ENCODE peak calls at places on chromosome 18, in four cellular contexts. X is prostate gland, D is IMR-90, P is NB4. F is an unnamed sample.

GRCh38 chr18:75395137-75395536 is 32.4 kb downstream of the SMIM21 start:
- DNase-seq in D (no peak), P (no peak), X (no peak), F (no peak)

GRCh38 chr18:47881752-47882455 is 48.6 kb downstream of the SMAD2 start:
- DNase-seq in D (peak; percentile 61), P (no peak), X (no peak), F (peak; percentile 87)

GRCh38 chr18:79583984-79584401 is 95.6 kb upstream of the CTDP1 start:
- DNase-seq in P (no peak), D (no peak), X (no peak), F (no peak)

GRCh38 chr18:77209587-77209986 is 40.1 kb upstream of the GALR1 start:
- DNase-seq in D (peak; percentile 90), X (no peak), P (peak; percentile 18), F (peak; percentile 27)

GRCh38 chr18:10388380-10388779 is 66.1 kb upstream of the APCDD1 start:
- DNase-seq in P (no peak), X (no peak), D (no peak), F (no peak)

GRCh38 chr18:41753826-41754225 is 201.2 kb upstream of the PIK3C3 start:
- DNase-seq in D (peak; percentile 24), X (no peak), P (no peak), F (no peak)

GRCh38 chr18:53944721-53945120 is 279.7 kb downstream of the MBD2 start:
- DNase-seq in P (peak; percentile 18), X (no peak), D (no peak), F (no peak)

GRCh38 chr18:40159141-40160017 is 1795.7 kb upstream of the PIK3C3 start:
- DNase-seq in D (peak; percentile 40), P (peak; percentile 38), X (no peak), F (peak; percentile 78)

GRCh38 chr18:56807883-56808282 is 156.7 kb downstream of the WDR7 start:
- DNase-seq in X (no peak), D (no peak), P (no peak), F (no peak)

GRCh38 chr18:32276896-32277295 is 87.1 kb downstream of the MEP1B start:
- DNase-seq in D (no peak), X (no peak), P (no peak), F (no peak)

GRCh38 chr18:2536063-2536462 is 35.2 kb downstream of the METTL4 start:
- DNase-seq in D (no peak), X (no peak), P (no peak), F (no peak)

GRCh38 chr18:12282436-12283039 is 25.5 kb upstream of the TUBB6 start:
- DNase-seq in X (no peak), D (peak; percentile 93), P (no peak), F (peak; percentile 78)

GRCh38 chr18:73841661-73842060 is 306.0 kb downstream of the FBXO15 start:
- DNase-seq in X (no peak), P (no peak), D (no peak), F (peak; percentile 17)

GRCh38 chr18:8930990-8931648 is 171.4 kb upstream of the NDUFV2 start:
- DNase-seq in X (no peak), D (no peak), P (no peak), F (no peak)

GRCh38 chr18:12034241-12035100 is 53.2 kb downstream of the IMPA2 start:
- DNase-seq in X (no peak), P (peak; percentile 21), D (no peak), F (no peak)

GRCh38 chr18:8706981-8707940 is 1.9 kb downstream of the MTCL1 start:
- DNase-seq in D (peak; percentile 73), X (peak; percentile 32), P (no peak), F (peak; percentile 75)

GRCh38 chr18:48314694-48315093 is 94.5 kb downstream of the ZBTB7C start:
- DNase-seq in X (no peak), P (no peak), D (no peak), F (no peak)

GRCh38 chr18:45370190-45371010 is 244.9 kb upstream of the SLC14A2 start:
- DNase-seq in P (no peak), X (no peak), D (no peak), F (peak; percentile 43)

GRCh38 chr18:79738041-79738461 is 58.4 kb downstream of the CTDP1 start:
- DNase-seq in X (no peak), D (no peak), P (no peak), F (no peak)

GRCh38 chr18:47403949-47404348 is 152.5 kb upstream of the SKOR2 start:
- DNase-seq in D (no peak), X (no peak), P (no peak), F (no peak)

GRCh38 chr18:54163458-54163857 is 61.0 kb downstream of the MBD2 start:
- DNase-seq in X (no peak), P (no peak), D (peak; percentile 13), F (no peak)

GRCh38 chr18:72544092-72544886 is at the start of gene CBLN2:
- DNase-seq in X (peak; percentile 56), P (peak; percentile 72), D (peak; percentile 18), F (peak; percentile 74)
- H3K4me3 ChIP-seq in X (peak within 1 kb of the TSS; percentile 0), P (no peak within 1 kb of the TSS), D (no peak within 1 kb of the TSS), F (peak within 1 kb of the TSS; percentile 37)

GRCh38 chr18:67467188-67467587 is 49.3 kb downstream of the DSEL start:
- DNase-seq in D (no peak), X (no peak), P (no peak), F (no peak)
- H3K4me3 ChIP-seq in D (no peak overlapping the region), X (no peak overlapping the region), P (no peak overlapping the region), F (no peak overlapping the region)

DNA sequence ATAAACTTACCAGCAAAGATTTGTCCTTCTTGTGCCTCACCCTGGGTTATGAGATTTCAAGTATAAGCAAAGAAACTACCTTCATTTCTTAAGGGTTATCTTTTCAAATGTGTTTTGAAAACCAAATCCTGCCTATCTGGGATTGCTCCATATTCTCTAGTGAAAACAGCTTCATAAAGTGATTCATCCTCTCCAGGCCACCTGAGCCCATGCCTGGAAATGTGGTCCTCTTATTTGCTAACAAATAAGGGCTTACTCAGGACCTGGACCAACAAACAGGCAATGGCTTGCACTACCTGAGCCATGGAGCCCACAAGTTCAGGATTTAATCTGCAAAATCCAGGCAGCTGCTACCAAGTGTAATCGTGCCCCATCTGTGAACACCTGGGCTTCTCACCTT is 234.4 kb upstream of the RBBP8 start:
- DNase-seq in P (no peak), X (no peak), D (no peak), F (no peak)
- H3K4me3 ChIP-seq in P (no peak overlapping the region), X (no peak overlapping the region), D (no peak overlapping the region), F (no peak overlapping the region)

DNA sequence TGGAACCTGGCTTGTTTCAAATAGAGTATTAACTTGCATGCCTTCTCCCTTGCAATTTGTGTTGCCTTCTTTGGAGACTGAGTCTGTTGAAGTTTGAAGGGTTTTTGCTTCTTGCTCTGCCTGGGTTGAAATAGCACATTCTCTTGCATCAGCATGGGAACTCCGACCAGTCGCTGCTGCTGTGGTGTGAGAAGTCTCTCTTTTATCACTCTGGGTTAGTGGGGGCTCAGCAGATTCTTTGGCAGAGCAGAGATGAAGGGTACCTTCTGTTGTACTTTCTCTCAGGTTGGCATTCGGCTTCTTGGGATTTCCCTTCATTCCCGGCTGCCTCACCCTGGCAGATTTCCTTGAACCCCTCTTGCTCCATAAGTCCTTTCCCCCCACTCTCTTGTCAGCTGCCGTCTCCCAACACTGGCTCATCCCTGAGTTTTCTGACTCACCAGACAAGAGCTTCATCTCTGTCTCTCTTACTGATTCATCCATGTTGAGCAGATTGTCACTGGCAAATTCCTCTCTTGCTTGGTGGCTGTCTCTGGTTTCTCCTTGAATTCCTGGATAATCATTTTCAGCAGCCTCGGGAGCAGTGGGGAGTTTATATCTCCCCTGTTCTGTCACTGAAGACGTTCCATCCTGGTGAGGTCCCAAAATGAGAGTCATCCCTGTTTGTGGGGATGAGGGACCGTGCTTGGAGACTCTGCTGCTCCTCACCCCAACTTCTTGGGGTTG is 49.9 kb downstream of the ALPK2 start:
- DNase-seq in P (no peak), D (peak; percentile 88), X (no peak), F (peak; percentile 70)
- H3K4me3 ChIP-seq in P (no peak overlapping the region), D (peak overlapping the region; percentile 57), X (no peak overlapping the region), F (peak overlapping the region; percentile 37)

DNA sequence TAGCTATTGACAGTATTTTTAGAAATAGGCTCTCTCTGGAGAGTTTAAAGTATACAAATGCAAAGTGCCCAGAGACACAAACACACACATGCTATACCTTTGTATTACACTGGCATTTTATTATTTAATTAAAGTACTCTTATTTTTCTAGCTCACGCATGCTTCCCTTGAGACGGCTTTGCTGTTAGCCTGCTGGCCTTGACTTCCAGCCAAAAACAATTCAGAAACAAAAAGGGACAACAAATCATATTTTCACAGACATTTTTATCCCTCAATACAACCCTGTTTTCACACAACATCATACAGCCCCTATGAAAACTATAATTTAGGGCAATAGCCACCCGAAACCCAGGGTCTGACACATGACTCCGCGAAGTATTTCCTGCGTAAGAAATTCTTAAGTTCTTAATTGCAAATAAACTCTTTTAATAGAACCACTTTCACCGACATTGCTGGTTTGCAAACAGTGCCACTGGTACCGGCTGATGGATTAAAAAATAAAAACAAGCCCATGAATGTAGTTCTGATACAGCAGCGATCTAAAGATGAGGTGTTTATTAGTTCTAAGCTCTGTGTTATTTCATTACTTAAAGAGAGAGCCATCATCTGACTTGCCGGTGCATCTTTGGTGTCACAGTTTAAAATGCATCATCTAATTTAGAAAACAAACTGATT is 185.1 kb downstream of the TCF4 start:
- DNase-seq in D (no peak), P (no peak), X (no peak), F (peak; percentile 62)
- H3K4me3 ChIP-seq in D (no peak overlapping the region), P (no peak overlapping the region), X (no peak overlapping the region), F (peak overlapping the region; percentile 59)

DNA sequence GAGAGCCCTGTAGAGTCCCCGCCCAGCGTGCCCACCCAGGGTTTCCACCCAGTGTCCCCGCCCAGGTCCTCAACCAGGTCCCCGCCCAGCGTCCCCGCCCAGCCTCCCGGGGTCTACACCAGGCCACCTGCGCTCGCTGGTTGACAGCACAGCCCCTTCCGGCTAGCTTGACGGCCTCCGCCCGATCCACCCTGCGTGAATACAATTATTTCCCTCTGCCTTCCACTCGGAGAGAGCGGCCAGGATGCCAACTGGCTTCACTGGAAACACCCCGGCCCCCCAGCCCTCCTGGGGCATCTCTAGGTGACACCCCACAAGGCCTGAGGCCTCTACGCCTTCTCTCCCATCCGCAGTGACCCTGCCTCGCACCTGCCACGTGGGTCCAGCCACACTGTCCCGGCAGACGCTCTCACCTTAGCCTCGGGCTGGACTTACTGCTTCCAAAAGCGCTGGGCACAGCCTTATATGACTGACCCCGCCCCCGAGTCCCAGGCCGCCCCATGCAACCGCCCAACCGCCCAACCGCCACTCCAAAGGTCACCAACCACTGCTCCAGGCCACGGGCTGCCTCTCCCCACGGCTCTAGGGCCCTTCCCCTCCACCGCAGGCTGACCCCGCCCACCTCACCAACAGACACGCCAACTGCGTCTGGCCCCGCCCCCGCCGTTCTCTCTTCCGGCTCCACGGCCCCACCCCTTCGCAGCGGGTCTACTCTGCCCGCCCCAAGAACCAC is 188.1 kb downstream of the LAMA1 start:
- DNase-seq in X (no peak), D (no peak), P (no peak), F (no peak)
- H3K4me3 ChIP-seq in X (no peak overlapping the region), D (no peak overlapping the region), P (no peak overlapping the region), F (no peak overlapping the region)

GRCh38 chr18:6681331-6681875 is 48.1 kb upstream of the ARHGAP28 start:
- DNase-seq in P (no peak), D (peak; percentile 2), X (no peak), F (no peak)
- H3K4me3 ChIP-seq in P (no peak overlapping the region), D (no peak overlapping the region), X (no peak overlapping the region), F (no peak overlapping the region)